ENCODE peak calls at places on chromosomes 5 and 9, in five cellular contexts. K is astrocyte; M is IMR-90; U is bronchial epithelial cell; G is CD4-positive, CD25-positive, alpha-beta regulatory T cell. O is an unnamed sample.

GRCh38 chr5:172149073-172149472 is 39.0 kb downstream of the STK10 start:
- DNase-seq in K (peak), M (peak), U (no peak), G (no peak), O (no peak)

GRCh38 chr5:101611039-101611438 is 685.0 kb downstream of the SLCO4C1 start:
- DNase-seq in K (no peak), M (no peak), U (no peak), G (no peak), O (no peak)

GRCh38 chr5:126422994-126423788 is at the start of gene GRAMD2B:
- DNase-seq in K (peak), M (peak), U (peak), G (peak), O (peak)

GRCh38 chr9:91945277-91946074 is 4.6 kb downstream of the ROR2 start:
- DNase-seq in K (peak), M (peak), U (no peak), G (no peak), O (no peak)

GRCh38 chr9:5626727-5627634 is 1.9 kb upstream of the RIC1 start:
- DNase-seq in K (peak), M (peak), U (peak), G (peak), O (peak)

GRCh38 chr9:134769084-134769455 is 111.5 kb upstream of the FCN2 start:
- DNase-seq in K (no peak), M (no peak), U (no peak), G (no peak), O (no peak)

GRCh38 chr9:75051285-75051684 is 23.2 kb upstream of the CARNMT1 start:
- DNase-seq in K (no peak), M (no peak), U (no peak), G (no peak), O (no peak)

GRCh38 chr9:33708441-33708840 is 86.9 kb upstream of the PRSS3 start:
- DNase-seq in K (no peak), M (no peak), U (no peak), G (no peak), O (no peak)

DNA sequence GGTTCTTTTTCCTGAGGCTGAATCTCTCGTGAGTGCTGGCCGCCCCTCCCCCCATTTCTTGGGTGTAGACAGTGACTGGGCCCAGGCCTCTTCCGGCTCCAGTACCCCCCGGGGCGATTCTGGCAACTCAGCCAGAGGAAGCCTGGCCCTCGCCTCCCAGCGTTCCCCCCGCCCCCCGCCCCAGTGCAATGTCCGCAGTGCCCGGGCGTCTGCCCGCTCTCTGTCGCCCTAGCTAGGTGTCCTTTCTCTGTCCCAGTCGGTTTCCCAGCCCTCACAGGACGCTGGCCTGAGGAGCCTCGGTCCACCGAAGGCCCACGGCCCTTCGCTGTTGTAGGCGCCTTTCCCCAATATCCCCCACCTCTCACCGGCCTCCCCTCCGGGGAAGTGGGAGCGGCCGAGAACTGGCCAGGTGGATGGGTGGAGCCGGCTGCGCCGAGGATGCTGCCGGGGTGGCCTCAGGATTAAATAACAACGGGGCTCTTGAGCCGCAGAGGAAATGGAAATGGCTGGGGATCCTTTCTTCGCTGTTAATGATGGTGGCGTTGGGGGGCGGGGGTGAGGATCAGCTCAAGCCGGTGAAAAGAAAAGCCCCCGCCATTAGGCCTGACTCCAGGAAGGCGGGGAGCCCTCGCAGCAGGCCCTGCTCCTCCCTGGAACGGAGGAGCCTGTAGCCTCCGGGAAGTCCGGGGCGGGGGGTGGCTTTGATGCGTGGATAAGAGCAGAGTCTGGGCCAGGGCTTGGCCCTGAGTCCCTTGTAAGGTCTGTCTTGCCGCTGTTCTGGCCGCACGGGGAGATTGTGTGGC is 1.1 kb upstream of the SPRY4 start:
- DNase-seq in K (peak), M (peak), U (no peak), G (no peak), O (no peak)
- H3K4me3 ChIP-seq in K (peak), M (peak), U (peak), G (no peak), O (peak)

DNA sequence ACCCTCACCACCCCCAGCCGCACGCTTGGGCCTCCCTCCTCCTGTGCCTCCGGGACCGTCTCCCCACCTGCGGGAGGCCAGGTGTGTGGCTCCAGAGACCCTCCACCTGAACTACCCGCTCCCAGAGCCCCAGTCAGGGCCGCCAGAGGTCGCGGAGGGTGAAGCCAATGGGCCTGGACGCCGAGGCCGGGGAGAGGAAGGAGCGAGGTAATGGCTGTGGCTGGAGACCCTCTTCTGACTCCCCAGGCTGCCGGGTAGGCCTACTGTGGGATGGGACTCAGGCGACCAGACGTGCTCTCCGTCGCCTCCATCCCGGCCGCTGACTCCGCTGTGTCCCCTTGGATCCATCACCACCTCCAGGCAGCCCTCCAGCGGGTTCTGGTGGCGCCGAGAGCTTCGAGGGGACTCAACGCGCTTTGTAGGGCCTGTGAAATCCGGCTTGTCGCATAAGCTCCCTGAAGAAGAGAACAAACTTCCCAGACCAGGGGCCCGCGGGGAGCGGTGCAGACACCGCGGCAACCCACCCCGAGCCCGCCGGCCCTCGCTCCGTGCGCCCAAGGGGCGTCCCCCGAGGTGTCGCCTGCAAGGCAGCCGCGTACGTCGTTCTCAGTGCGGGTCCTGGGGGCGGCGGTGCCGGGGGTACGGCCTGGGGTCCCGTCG is 12.6 kb downstream of the IRX2 start:
- DNase-seq in K (no peak), M (no peak), U (no peak), G (no peak), O (no peak)
- H3K4me3 ChIP-seq in K (peak), M (no peak), U (peak), G (no peak), O (no peak)

GRCh38 chr5:139655727-139656271 is 7.7 kb downstream of the CXXC5 start:
- DNase-seq in K (no peak), M (peak), U (no peak), G (no peak), O (no peak)

GRCh38 chr5:139658928-139659667 is 10.9 kb downstream of the CXXC5 start:
- DNase-seq in K (peak), M (peak), U (peak), G (no peak), O (no peak)

GRCh38 chr5:139658501-139658927 is 10.4 kb downstream of the CXXC5 start:
- DNase-seq in K (peak), M (peak), U (peak), G (no peak), O (no peak)

GRCh38 chr5:139659673-139660072 is 11.5 kb downstream of the CXXC5 start:
- DNase-seq in K (no peak), M (no peak), U (no peak), G (no peak), O (no peak)

DNA sequence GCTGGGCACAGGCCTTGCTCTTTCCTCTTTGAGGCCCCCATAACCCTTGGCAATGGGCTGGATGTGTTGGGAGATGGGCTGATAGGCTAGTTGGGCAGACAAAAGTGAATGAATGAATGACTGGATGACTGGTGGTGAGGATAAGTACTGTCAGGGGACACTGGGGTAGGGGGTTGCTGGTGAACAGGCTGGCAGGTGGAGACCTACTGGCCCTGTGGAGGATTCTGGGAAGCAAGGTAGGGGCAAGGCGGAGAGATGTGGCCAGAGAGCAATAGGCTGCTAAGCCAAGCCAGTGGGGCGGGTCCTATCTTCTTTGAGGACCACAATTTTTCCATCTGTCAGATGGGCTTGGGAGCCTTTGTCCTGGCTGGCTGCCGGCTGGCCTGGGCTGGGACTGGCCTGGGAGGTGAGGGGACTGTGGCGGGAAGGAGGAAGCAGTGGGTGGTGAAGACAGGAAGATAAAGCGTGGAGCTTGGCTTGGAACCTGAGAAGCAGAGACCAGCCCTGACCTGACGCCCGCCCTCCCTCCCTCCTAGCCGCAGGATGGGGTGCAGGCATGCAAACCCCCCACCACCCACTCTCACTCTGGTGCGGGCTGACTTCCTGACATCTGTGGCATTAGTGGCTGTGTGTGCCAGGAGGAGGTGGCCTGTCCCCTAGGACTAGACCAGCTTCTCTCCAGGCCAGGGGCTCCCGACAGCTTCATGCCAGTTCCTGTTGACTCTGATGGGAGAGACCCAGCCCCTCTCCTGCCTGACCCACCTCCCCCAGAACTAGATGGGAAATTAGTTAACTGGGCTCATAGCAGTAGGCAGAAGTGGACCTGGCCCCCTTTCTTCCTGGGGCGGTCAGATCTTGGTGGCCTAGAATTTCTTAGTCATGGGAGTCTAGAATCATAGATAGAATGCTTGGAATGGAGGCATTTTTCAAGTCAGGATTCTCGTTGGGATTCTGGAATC is 9.5 kb downstream of the CXXC5 start:
- DNase-seq in K (peak), M (no peak), U (no peak), G (no peak), O (no peak)
- H3K4me3 ChIP-seq in K (no peak), M (no peak), U (no peak), G (no peak), O (no peak)

GRCh38 chr5:109996246-109996645 is 306.5 kb downstream of the MAN2A1 start:
- DNase-seq in K (no peak), M (no peak), U (no peak), G (no peak), O (no peak)

GRCh38 chr5:109997191-109997590 is 307.5 kb downstream of the MAN2A1 start:
- DNase-seq in K (no peak), M (no peak), U (no peak), G (no peak), O (no peak)

GRCh38 chr5:109992264-109992915 is 302.7 kb downstream of the MAN2A1 start:
- DNase-seq in K (no peak), M (no peak), U (peak), G (no peak), O (no peak)

GRCh38 chr5:109990723-109991359 is 301.1 kb downstream of the MAN2A1 start:
- DNase-seq in K (no peak), M (no peak), U (no peak), G (no peak), O (no peak)

DNA sequence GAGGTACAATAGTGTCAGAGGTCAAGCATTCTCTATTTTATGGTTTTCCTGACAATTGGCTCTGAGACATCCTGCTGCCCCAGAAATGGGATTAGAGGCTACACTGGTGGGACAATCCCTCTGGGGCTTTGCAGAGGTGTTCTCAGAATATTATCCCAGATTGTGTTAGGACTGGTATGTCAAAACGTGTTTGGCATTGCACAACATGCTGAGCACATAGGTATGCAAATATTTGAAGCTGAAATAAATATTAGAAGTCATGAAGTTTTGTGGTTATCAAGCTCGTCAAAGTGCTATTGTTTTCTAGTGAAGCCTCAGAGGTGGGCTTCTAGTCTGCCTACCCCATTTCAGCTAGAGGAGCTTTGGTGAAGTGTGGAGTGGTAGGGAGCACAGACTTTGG is 304.4 kb downstream of the MAN2A1 start:
- DNase-seq in K (no peak), M (no peak), U (no peak), G (no peak), O (no peak)
- H3K4me3 ChIP-seq in K (no peak), M (no peak), U (no peak), G (no peak), O (no peak)

GRCh38 chr5:109692852-109693251 is 3.1 kb downstream of the MAN2A1 start:
- DNase-seq in K (no peak), M (no peak), U (no peak), G (no peak), O (no peak)
- H3K4me3 ChIP-seq in K (no peak), M (no peak), U (no peak), G (peak), O (no peak)